ENCODE peak calls at places on chromosomes 13 and 19, in ten cellular contexts. M, Q, G, C, W, H, V, D, Y and S are unnamed samples.

GRCh38 chr19:2330632-2331284 is 2.3 kb downstream of the SPPL2B start:
- DNase-seq in M (no peak), Q (no peak), G (no peak), C (no peak), W (peak; percentile 66), H (no peak), V (no peak), D (no peak), Y (no peak), S (no peak)

GRCh38 chr13:83503424-83503823 is 378.9 kb downstream of the SLITRK1 start:
- DNase-seq in M (no peak), Q (no peak), G (no peak), C (no peak), W (no peak), H (no peak), V (peak; percentile 78), D (no peak), Y (peak; percentile 74), S (no peak)

GRCh38 chr19:29690842-29691241 is 24.2 kb downstream of the C19orf12 start:
- DNase-seq in M (peak; percentile 67), Q (no peak), G (no peak), C (no peak), W (no peak), H (no peak), V (peak; percentile 66), D (no peak), Y (peak; percentile 65), S (no peak)

GRCh38 chr13:53004605-53005004 is 24.0 kb upstream of the OLFM4 start:
- DNase-seq in M (no peak), Q (peak; percentile 14), G (no peak), C (no peak), W (no peak), H (no peak), V (no peak), D (no peak), Y (no peak), S (no peak)

GRCh38 chr19:8302357-8302691 is 5.8 kb downstream of the CD320 start:
- DNase-seq in M (no peak), Q (no peak), G (no peak), C (no peak), W (no peak), H (no peak), V (no peak), D (no peak), Y (peak; percentile 20), S (no peak)

GRCh38 chr13:47168086-47168485 is 271.2 kb upstream of the HTR2A start:
- DNase-seq in M (no peak), Q (no peak), G (no peak), C (no peak), W (no peak), H (no peak), V (peak; percentile 63), D (no peak), Y (peak; percentile 83), S (no peak)

GRCh38 chr13:88908896-88909535 is 1237.8 kb downstream of the SLITRK5 start:
- DNase-seq in M (no peak), Q (peak; percentile 91), G (no peak), C (no peak), W (no peak), H (no peak), V (no peak), D (no peak), Y (no peak), S (no peak)

GRCh38 chr13:106382569-106382968 is 152.9 kb downstream of the EFNB2 start:
- DNase-seq in M (no peak), Q (peak; percentile 32), G (no peak), C (no peak), W (no peak), H (no peak), V (no peak), D (no peak), Y (no peak), S (no peak)

GRCh38 chr13:68748038-68748437 is 1359.6 kb upstream of the ATXN8OS start:
- DNase-seq in M (no peak), Q (no peak), G (no peak), C (no peak), W (no peak), H (no peak), V (no peak), D (no peak), Y (no peak), S (no peak)

GRCh38 chr13:25267715-25268114 is 19.6 kb downstream of the MTMR6 start:
- DNase-seq in M (no peak), Q (no peak), G (no peak), C (no peak), W (no peak), H (no peak), V (peak; percentile 9), D (no peak), Y (peak; percentile 62), S (no peak)

GRCh38 chr13:32381539-32381938 is 46.4 kb downstream of the N4BP2L1 start:
- DNase-seq in M (peak; percentile 4), Q (peak; percentile 58), G (no peak), C (peak; percentile 3), W (no peak), H (no peak), V (peak; percentile 2), D (no peak), Y (peak; percentile 72), S (peak; percentile 27)

GRCh38 chr19:40908981-40909380 is 26.9 kb upstream of the CYP2A7 start:
- DNase-seq in M (peak; percentile 28), Q (no peak), G (peak; percentile 17), C (peak; percentile 14), W (no peak), H (no peak), V (no peak), D (no peak), Y (peak; percentile 69), S (no peak)

GRCh38 chr13:92739306-92739818 is 487.2 kb upstream of the GPC6 start:
- DNase-seq in M (no peak), Q (no peak), G (no peak), C (no peak), W (no peak), H (no peak), V (no peak), D (no peak), Y (peak; percentile 5), S (no peak)

GRCh38 chr19:4598712-4599111 is 39.2 kb upstream of the SEMA6B start:
- DNase-seq in M (no peak), Q (no peak), G (no peak), C (no peak), W (no peak), H (no peak), V (no peak), D (no peak), Y (no peak), S (no peak)

GRCh38 chr19:5045015-5045414 is 76.1 kb downstream of the KDM4B start:
- DNase-seq in M (no peak), Q (no peak), G (no peak), C (no peak), W (no peak), H (no peak), V (no peak), D (no peak), Y (no peak), S (no peak)

GRCh38 chr13:103156346-103156998 is 90.3 kb upstream of the SLC10A2 start:
- DNase-seq in M (no peak), Q (no peak), G (no peak), C (no peak), W (no peak), H (no peak), V (no peak), D (no peak), Y (peak; percentile 3), S (no peak)

GRCh38 chr13:51456510-51456909 is 3.7 kb upstream of the INTS6 start:
- DNase-seq in M (no peak), Q (no peak), G (no peak), C (no peak), W (no peak), H (no peak), V (no peak), D (no peak), Y (no peak), S (no peak)

GRCh38 chr19:40284501-40285352 is at the start of gene AKT2:
- DNase-seq in M (peak; percentile 73), Q (peak; percentile 84), G (peak; percentile 62), C (no peak), W (peak; percentile 74), H (no peak), V (peak; percentile 54), D (no peak), Y (peak; percentile 72), S (no peak)

GRCh38 chr13:77507931-77508776 is 27.4 kb upstream of the SCEL start:
- DNase-seq in M (no peak), Q (no peak), G (no peak), C (no peak), W (no peak), H (no peak), V (peak; percentile 78), D (no peak), Y (peak; percentile 89), S (peak; percentile 59)

GRCh38 chr19:19911150-19911549 is 10.4 kb downstream of the ZNF93 start:
- DNase-seq in M (no peak), Q (no peak), G (no peak), C (no peak), W (no peak), H (no peak), V (peak; percentile 27), D (no peak), Y (peak; percentile 80), S (no peak)